ENCODE peak calls at places on chromosome 17, in eight cellular contexts. T is foreskin fibroblast, N is head of caudate nucleus, S is coronary artery, W is neuronal stem cell, D is lung, X is HFF-Myc, L is OCI-M1. O is an unnamed sample.

GRCh38 chr17:72434581-72434980 is 313.8 kb downstream of the SOX9 start:
- DNase-seq in T (no peak), N (no peak), S (no peak), W (no peak), D (no peak), X (no peak), L (no peak), O (no peak)

GRCh38 chr17:31428111-31428510 is 36.6 kb downstream of the RAB11FIP4 start:
- DNase-seq in T (no peak), N (no peak), S (peak; percentile 55), W (no peak), D (no peak), X (no peak), L (no peak), O (no peak)

GRCh38 chr17:15341385-15341849 is at the start of gene TEKT3:
- DNase-seq in T (peak; percentile 87), N (peak; percentile 82), S (no peak), W (peak; percentile 82), D (peak; percentile 85), X (no peak), L (no peak), O (no peak)

GRCh38 chr17:42878123-42878880 is 22.3 kb upstream of the G6PC1 start:
- DNase-seq in T (no peak), N (no peak), S (no peak), W (peak; percentile 18), D (no peak), X (no peak), L (no peak), O (no peak)

GRCh38 chr17:82814834-82815233 is 25.0 kb downstream of the ZNF750 start:
- DNase-seq in T (no peak), N (no peak), S (no peak), W (no peak), D (no peak), X (no peak), L (no peak), O (no peak)

GRCh38 chr17:36825113-36825955 is 111.9 kb upstream of the LHX1 start:
- DNase-seq in T (no peak), N (no peak), S (no peak), W (no peak), D (no peak), X (no peak), L (no peak), O (no peak)

GRCh38 chr17:43822566-43823190 is 10.3 kb downstream of the MPP3 start:
- DNase-seq in T (no peak), N (no peak), S (no peak), W (no peak), D (no peak), X (no peak), L (no peak), O (no peak)

GRCh38 chr17:51707216-51707615 is 446.9 kb downstream of the UTP18 start:
- DNase-seq in T (no peak), N (no peak), S (no peak), W (no peak), D (no peak), X (no peak), L (no peak), O (no peak)